ENCODE peak calls at places on chromosomes 12 and 14, in nine cellular contexts. One of them, this sample, is unnamed.

GRCh38 chr12:114783176-114783575 is 99.2 kb upstream of the TBX3 start:
- DNase-seq in activated T-cell treated with anti-CD3 and anti-CD28 coated beads, Interleukin-2, amount 50 U/mL, for 24 hours: no peak
- DNase-seq in iris pigment epithelial cell: no peak
- DNase-seq in hypothalamus: no peak
- DNase-seq in colonic mucosa: no peak
- DNase-seq in stimulated activated CD4-positive, alpha-beta T cell treated with anti-CD3 and anti-CD28 coated beads, Interleukin-1b, Interleukin-23, amount 100 ng/mL, for 48 hours: no peak
- DNase-seq in ACHN: no peak
- DNase-seq in AG10803: no peak
- DNase-seq in transverse colon: no peak
- DNase-seq in this sample: no peak

GRCh38 chr14:33990790-33991189 is 39.9 kb upstream of the EGLN3 start:
- DNase-seq in AG10803: no peak
- DNase-seq in activated T-cell treated with anti-CD3 and anti-CD28 coated beads, Interleukin-2, amount 50 U/mL, for 24 hours: no peak
- DNase-seq in ACHN: no peak
- DNase-seq in colonic mucosa: no peak
- DNase-seq in iris pigment epithelial cell: no peak
- DNase-seq in stimulated activated CD4-positive, alpha-beta T cell treated with anti-CD3 and anti-CD28 coated beads, Interleukin-1b, Interleukin-23, amount 100 ng/mL, for 48 hours: no peak
- DNase-seq in transverse colon: no peak
- DNase-seq in hypothalamus: no peak
- DNase-seq in this sample: no peak

GRCh38 chr14:54556535-54556934 is 10.4 kb upstream of the SAMD4A start:
- DNase-seq in iris pigment epithelial cell: no peak
- DNase-seq in stimulated activated CD4-positive, alpha-beta T cell treated with anti-CD3 and anti-CD28 coated beads, Interleukin-1b, Interleukin-23, amount 100 ng/mL, for 48 hours: no peak
- DNase-seq in ACHN: no peak
- DNase-seq in AG10803: peak
- DNase-seq in hypothalamus: no peak
- DNase-seq in activated T-cell treated with anti-CD3 and anti-CD28 coated beads, Interleukin-2, amount 50 U/mL, for 24 hours: no peak
- DNase-seq in colonic mucosa: no peak
- DNase-seq in transverse colon: no peak
- DNase-seq in this sample: no peak

GRCh38 chr14:54490448-54490805 is 1.6 kb upstream of the GMFB start:
- DNase-seq in AG10803: no peak
- DNase-seq in iris pigment epithelial cell: no peak
- DNase-seq in stimulated activated CD4-positive, alpha-beta T cell treated with anti-CD3 and anti-CD28 coated beads, Interleukin-1b, Interleukin-23, amount 100 ng/mL, for 48 hours: no peak
- DNase-seq in hypothalamus: no peak
- DNase-seq in activated T-cell treated with anti-CD3 and anti-CD28 coated beads, Interleukin-2, amount 50 U/mL, for 24 hours: no peak
- DNase-seq in ACHN: no peak
- DNase-seq in transverse colon: no peak
- DNase-seq in colonic mucosa: no peak
- DNase-seq in this sample: no peak

GRCh38 chr12:127273621-127274020 is 993.3 kb upstream of the TMEM132C start:
- DNase-seq in iris pigment epithelial cell: no peak
- DNase-seq in hypothalamus: no peak
- DNase-seq in transverse colon: no peak
- DNase-seq in AG10803: peak
- DNase-seq in colonic mucosa: no peak
- DNase-seq in ACHN: peak
- DNase-seq in stimulated activated CD4-positive, alpha-beta T cell treated with anti-CD3 and anti-CD28 coated beads, Interleukin-1b, Interleukin-23, amount 100 ng/mL, for 48 hours: no peak
- DNase-seq in activated T-cell treated with anti-CD3 and anti-CD28 coated beads, Interleukin-2, amount 50 U/mL, for 24 hours: no peak
- DNase-seq in this sample: no peak

GRCh38 chr14:104135121-104135903 is 3.1 kb upstream of the KIF26A start:
- DNase-seq in activated T-cell treated with anti-CD3 and anti-CD28 coated beads, Interleukin-2, amount 50 U/mL, for 24 hours: no peak
- DNase-seq in colonic mucosa: no peak
- DNase-seq in transverse colon: no peak
- DNase-seq in hypothalamus: no peak
- DNase-seq in stimulated activated CD4-positive, alpha-beta T cell treated with anti-CD3 and anti-CD28 coated beads, Interleukin-1b, Interleukin-23, amount 100 ng/mL, for 48 hours: peak
- DNase-seq in iris pigment epithelial cell: peak
- DNase-seq in ACHN: peak
- DNase-seq in AG10803: no peak
- DNase-seq in this sample: no peak

GRCh38 chr12:68287106-68287505 is 33.7 kb upstream of the IL22 start:
- DNase-seq in iris pigment epithelial cell: no peak
- DNase-seq in hypothalamus: no peak
- DNase-seq in colonic mucosa: no peak
- DNase-seq in stimulated activated CD4-positive, alpha-beta T cell treated with anti-CD3 and anti-CD28 coated beads, Interleukin-1b, Interleukin-23, amount 100 ng/mL, for 48 hours: no peak
- DNase-seq in ACHN: no peak
- DNase-seq in activated T-cell treated with anti-CD3 and anti-CD28 coated beads, Interleukin-2, amount 50 U/mL, for 24 hours: no peak
- DNase-seq in AG10803: no peak
- DNase-seq in transverse colon: no peak
- DNase-seq in this sample: no peak

GRCh38 chr12:110281549-110282342 is 699 bp downstream of the ATP2A2 start:
- DNase-seq in colonic mucosa: peak
- DNase-seq in hypothalamus: no peak
- DNase-seq in transverse colon: peak
- DNase-seq in activated T-cell treated with anti-CD3 and anti-CD28 coated beads, Interleukin-2, amount 50 U/mL, for 24 hours: peak
- DNase-seq in iris pigment epithelial cell: peak
- DNase-seq in AG10803: peak
- DNase-seq in stimulated activated CD4-positive, alpha-beta T cell treated with anti-CD3 and anti-CD28 coated beads, Interleukin-1b, Interleukin-23, amount 100 ng/mL, for 48 hours: peak
- DNase-seq in ACHN: peak
- DNase-seq in this sample: peak

GRCh38 chr12:12693111-12693671 is 2.8 kb downstream of the GPR19 start:
- DNase-seq in iris pigment epithelial cell: no peak
- DNase-seq in AG10803: no peak
- DNase-seq in hypothalamus: no peak
- DNase-seq in activated T-cell treated with anti-CD3 and anti-CD28 coated beads, Interleukin-2, amount 50 U/mL, for 24 hours: no peak
- DNase-seq in ACHN: no peak
- DNase-seq in transverse colon: no peak
- DNase-seq in colonic mucosa: no peak
- DNase-seq in stimulated activated CD4-positive, alpha-beta T cell treated with anti-CD3 and anti-CD28 coated beads, Interleukin-1b, Interleukin-23, amount 100 ng/mL, for 48 hours: no peak
- DNase-seq in this sample: no peak

GRCh38 chr12:127773520-127773919 is 493.4 kb upstream of the TMEM132C start:
- DNase-seq in stimulated activated CD4-positive, alpha-beta T cell treated with anti-CD3 and anti-CD28 coated beads, Interleukin-1b, Interleukin-23, amount 100 ng/mL, for 48 hours: no peak
- DNase-seq in activated T-cell treated with anti-CD3 and anti-CD28 coated beads, Interleukin-2, amount 50 U/mL, for 24 hours: no peak
- DNase-seq in hypothalamus: no peak
- DNase-seq in colonic mucosa: no peak
- DNase-seq in AG10803: no peak
- DNase-seq in ACHN: peak
- DNase-seq in transverse colon: no peak
- DNase-seq in iris pigment epithelial cell: no peak
- DNase-seq in this sample: no peak

GRCh38 chr14:55333785-55334485 is 62.7 kb downstream of the FBXO34 start:
- DNase-seq in ACHN: no peak
- DNase-seq in stimulated activated CD4-positive, alpha-beta T cell treated with anti-CD3 and anti-CD28 coated beads, Interleukin-1b, Interleukin-23, amount 100 ng/mL, for 48 hours: no peak
- DNase-seq in activated T-cell treated with anti-CD3 and anti-CD28 coated beads, Interleukin-2, amount 50 U/mL, for 24 hours: no peak
- DNase-seq in transverse colon: no peak
- DNase-seq in hypothalamus: no peak
- DNase-seq in iris pigment epithelial cell: peak
- DNase-seq in colonic mucosa: no peak
- DNase-seq in AG10803: no peak
- DNase-seq in this sample: no peak

GRCh38 chr12:6423267-6424007 is 21.3 kb upstream of the CD27 start:
- DNase-seq in iris pigment epithelial cell: peak
- DNase-seq in ACHN: peak
- DNase-seq in activated T-cell treated with anti-CD3 and anti-CD28 coated beads, Interleukin-2, amount 50 U/mL, for 24 hours: peak
- DNase-seq in transverse colon: peak
- DNase-seq in colonic mucosa: peak
- DNase-seq in hypothalamus: no peak
- DNase-seq in AG10803: peak
- DNase-seq in stimulated activated CD4-positive, alpha-beta T cell treated with anti-CD3 and anti-CD28 coated beads, Interleukin-1b, Interleukin-23, amount 100 ng/mL, for 48 hours: peak
- DNase-seq in this sample: peak